ENCODE peak calls at places on chromosomes 6 and 20, in four cellular contexts. One of them, this sample, is unnamed.
A peak's percentile ranks its signal among the peaks of the same experiment; 100 is the strongest.

GRCh38 chr6:6925391-6926164 is 182.2 kb upstream of the RREB1 start:
- DNase-seq in mesothelial cell of epicardium: no peak
- DNase-seq in GM12865: no peak
- DNase-seq in cardiac muscle cell: no peak
- DNase-seq in this sample: no peak

GRCh38 chr6:116512155-116512559 is 718 bp downstream of the CALHM5 start:
- DNase-seq in mesothelial cell of epicardium: no peak
- DNase-seq in GM12865: peak; percentile 38
- DNase-seq in cardiac muscle cell: peak; percentile 45
- DNase-seq in this sample: no peak

GRCh38 chr6:137846274-137846673 is 20.8 kb upstream of the TNFAIP3 start:
- DNase-seq in mesothelial cell of epicardium: no peak
- DNase-seq in GM12865: no peak
- DNase-seq in cardiac muscle cell: no peak
- DNase-seq in this sample: no peak

GRCh38 chr6:75691012-75691411 is 58.0 kb upstream of the MYO6 start:
- DNase-seq in mesothelial cell of epicardium: no peak
- DNase-seq in GM12865: no peak
- DNase-seq in cardiac muscle cell: peak; percentile 42
- DNase-seq in this sample: no peak

GRCh38 chr20:53768329-53768728 is 174.7 kb upstream of the ZNF217 start:
- DNase-seq in mesothelial cell of epicardium: no peak
- DNase-seq in GM12865: no peak
- DNase-seq in cardiac muscle cell: no peak
- DNase-seq in this sample: no peak

GRCh38 chr6:157823523-157824370 is 701 bp downstream of the SNX9 start:
- DNase-seq in mesothelial cell of epicardium: peak; percentile 53
- DNase-seq in GM12865: peak; percentile 63
- DNase-seq in cardiac muscle cell: peak; percentile 72
- DNase-seq in this sample: peak; percentile 68

GRCh38 chr6:24513602-24514001 is 18.8 kb downstream of the ALDH5A1 start:
- DNase-seq in mesothelial cell of epicardium: no peak
- DNase-seq in GM12865: peak; percentile 50
- DNase-seq in cardiac muscle cell: no peak
- DNase-seq in this sample: no peak

GRCh38 chr6:106692112-106692822 is 62.9 kb downstream of the QRSL1 start:
- DNase-seq in mesothelial cell of epicardium: no peak
- DNase-seq in GM12865: no peak
- DNase-seq in cardiac muscle cell: peak; percentile 7
- DNase-seq in this sample: no peak

GRCh38 chr6:96015791-96016776 is at the start of gene FUT9:
- DNase-seq in mesothelial cell of epicardium: peak; percentile 60
- DNase-seq in GM12865: no peak
- DNase-seq in cardiac muscle cell: no peak
- DNase-seq in this sample: no peak

DNA sequence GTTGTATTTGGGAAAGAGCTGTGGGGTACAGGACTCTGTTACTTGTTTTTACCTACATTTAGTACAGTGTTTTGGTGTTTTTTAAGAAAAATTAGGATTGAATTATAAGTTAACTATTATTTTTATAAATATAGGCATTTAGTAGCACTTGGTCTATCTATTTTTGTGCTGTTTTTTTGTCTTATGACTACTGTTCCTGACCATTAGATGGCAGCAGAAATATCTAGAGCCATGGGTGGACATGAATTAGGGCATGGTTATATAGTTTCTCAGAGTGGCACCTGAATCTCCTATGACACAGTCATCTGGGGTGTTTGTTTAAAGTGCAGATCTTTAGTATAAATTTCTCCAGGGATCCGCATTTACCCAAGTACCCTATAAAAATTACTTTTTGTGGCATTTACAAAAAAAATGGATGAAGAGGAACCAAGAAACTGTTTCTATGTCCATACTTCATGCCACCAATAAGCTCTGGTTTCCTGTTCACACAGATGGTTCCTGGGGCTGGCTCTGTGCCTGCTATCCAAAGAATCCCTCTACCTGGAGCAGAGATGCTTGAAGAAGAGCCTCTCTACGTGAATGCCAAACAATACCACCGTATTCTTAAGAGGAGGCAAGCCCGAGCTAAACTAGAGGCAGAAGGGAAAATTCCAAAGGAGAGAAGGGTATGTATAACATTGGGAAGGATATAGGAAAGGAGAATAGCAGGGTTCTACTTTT is 19.8 kb downstream of the NFYA start:
- DNase-seq in mesothelial cell of epicardium: no peak
- DNase-seq in GM12865: peak; percentile 29
- DNase-seq in cardiac muscle cell: peak; percentile 52
- DNase-seq in this sample: no peak
- TF ChIP-seq CTCF in mesothelial cell of epicardium: peak; percentile 20
- TF ChIP-seq CTCF in GM12865: peak; percentile 18
- TF ChIP-seq CTCF in cardiac muscle cell: peak; percentile 56
- TF ChIP-seq CTCF in this sample: no peak

DNA sequence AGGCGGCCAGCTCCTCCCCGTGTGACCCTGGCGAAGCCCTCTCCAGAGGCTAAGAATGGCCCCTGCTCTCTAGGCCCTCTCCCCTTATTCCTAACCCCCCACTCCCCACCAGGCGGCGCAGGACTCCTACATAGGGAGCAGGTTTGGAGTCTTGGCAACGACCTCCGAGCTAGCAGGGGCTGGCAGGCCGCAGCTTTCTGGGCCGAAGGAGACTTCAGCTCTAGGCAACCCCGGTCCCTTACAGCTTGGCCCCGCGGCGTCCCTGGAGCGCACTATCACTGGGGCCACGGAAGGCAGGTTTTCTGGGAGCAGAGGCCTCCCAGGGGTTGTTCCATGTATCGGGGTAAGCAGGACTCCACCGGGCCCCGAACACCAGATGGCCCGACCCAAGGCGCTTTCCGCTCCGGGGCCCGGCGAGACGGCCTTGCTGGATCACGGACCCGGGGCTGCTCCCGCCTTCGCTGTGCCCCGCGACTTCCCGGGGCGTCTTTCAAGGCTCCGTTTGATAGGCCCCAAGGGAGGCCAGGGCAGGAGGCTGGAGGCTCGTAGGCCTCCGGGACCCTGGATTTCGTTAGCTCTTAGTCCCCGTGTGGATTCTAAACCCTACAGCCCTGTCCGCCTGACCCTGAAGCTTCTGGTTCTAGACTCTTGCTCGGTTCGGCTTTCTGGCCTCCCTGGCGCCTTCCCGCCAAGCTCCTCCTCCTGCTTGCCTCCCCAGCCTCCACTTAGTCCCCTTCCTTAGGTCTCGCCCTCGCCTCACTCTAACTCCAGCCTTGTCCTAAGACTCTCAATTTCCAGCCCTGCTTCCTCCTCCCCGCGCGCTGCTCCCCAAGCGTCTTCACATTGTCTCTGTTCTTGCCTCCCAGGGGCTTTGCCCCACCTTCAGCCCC is 1.9 kb downstream of the SLC32A1 start:
- DNase-seq in mesothelial cell of epicardium: peak; percentile 64
- DNase-seq in GM12865: peak; percentile 44
- DNase-seq in cardiac muscle cell: peak; percentile 46
- DNase-seq in this sample: peak; percentile 34
- TF ChIP-seq CTCF in mesothelial cell of epicardium: no peak
- TF ChIP-seq CTCF in GM12865: peak; percentile 46
- TF ChIP-seq CTCF in cardiac muscle cell: peak; percentile 46
- TF ChIP-seq CTCF in this sample: no peak

GRCh38 chr20:63321148-63321831 is 28.3 kb downstream of the COL20A1 start:
- DNase-seq in mesothelial cell of epicardium: no peak
- DNase-seq in GM12865: no peak
- DNase-seq in cardiac muscle cell: peak; percentile 67
- DNase-seq in this sample: no peak

GRCh38 chr20:63322923-63323253 is 29.9 kb downstream of the COL20A1 start:
- DNase-seq in mesothelial cell of epicardium: no peak
- DNase-seq in GM12865: no peak
- DNase-seq in cardiac muscle cell: no peak
- DNase-seq in this sample: no peak

GRCh38 chr20:63322146-63322922 is 29.3 kb downstream of the COL20A1 start:
- DNase-seq in mesothelial cell of epicardium: no peak
- DNase-seq in GM12865: no peak
- DNase-seq in cardiac muscle cell: no peak
- DNase-seq in this sample: no peak

GRCh38 chr20:63325021-63325471 is 32.1 kb downstream of the COL20A1 start:
- DNase-seq in mesothelial cell of epicardium: no peak
- DNase-seq in GM12865: no peak
- DNase-seq in cardiac muscle cell: no peak
- DNase-seq in this sample: no peak

GRCh38 chr20:63323298-63323820 is 30.4 kb downstream of the COL20A1 start:
- DNase-seq in mesothelial cell of epicardium: no peak
- DNase-seq in GM12865: no peak
- DNase-seq in cardiac muscle cell: no peak
- DNase-seq in this sample: no peak
- TF ChIP-seq CTCF in mesothelial cell of epicardium: no peak
- TF ChIP-seq CTCF in GM12865: no peak
- TF ChIP-seq CTCF in cardiac muscle cell: peak; percentile 24
- TF ChIP-seq CTCF in this sample: no peak

GRCh38 chr6:153677522-153677921 is 361.5 kb upstream of the OPRM1 start:
- DNase-seq in mesothelial cell of epicardium: no peak
- DNase-seq in GM12865: no peak
- DNase-seq in cardiac muscle cell: no peak
- DNase-seq in this sample: no peak

GRCh38 chr6:153670403-153671026 is 368.5 kb upstream of the OPRM1 start:
- DNase-seq in mesothelial cell of epicardium: no peak
- DNase-seq in GM12865: no peak
- DNase-seq in cardiac muscle cell: no peak
- DNase-seq in this sample: no peak

GRCh38 chr6:153673214-153673613 is 365.8 kb upstream of the OPRM1 start:
- DNase-seq in mesothelial cell of epicardium: no peak
- DNase-seq in GM12865: no peak
- DNase-seq in cardiac muscle cell: no peak
- DNase-seq in this sample: no peak

GRCh38 chr6:153668758-153669157 is 370.3 kb upstream of the OPRM1 start:
- DNase-seq in mesothelial cell of epicardium: no peak
- DNase-seq in GM12865: no peak
- DNase-seq in cardiac muscle cell: no peak
- DNase-seq in this sample: no peak

GRCh38 chr6:153673750-153674149 is 365.3 kb upstream of the OPRM1 start:
- DNase-seq in mesothelial cell of epicardium: no peak
- DNase-seq in GM12865: no peak
- DNase-seq in cardiac muscle cell: no peak
- DNase-seq in this sample: no peak
- TF ChIP-seq CTCF in mesothelial cell of epicardium: no peak
- TF ChIP-seq CTCF in GM12865: no peak
- TF ChIP-seq CTCF in cardiac muscle cell: no peak
- TF ChIP-seq CTCF in this sample: no peak